ENCODE peak calls at places on chromosomes 3 and 15, in six cellular contexts. One of them, this sample, is unnamed.
A peak's percentile ranks its signal among the peaks of the same experiment; 100 is the strongest.

GRCh38 chr3:177199206-177199765 is 2.0 kb upstream of the TBL1XR1 start:
- DNase-seq in thoracic aorta: no peak
- DNase-seq in aorta: no peak
- DNase-seq in AG04449: no peak
- DNase-seq in NCI-H1105: no peak
- DNase-seq in transverse colon: no peak
- DNase-seq in this sample: no peak

GRCh38 chr3:122091602-122092006 is 36.4 kb downstream of the CD86 start:
- DNase-seq in AG04449: no peak
- DNase-seq in NCI-H1105: no peak
- DNase-seq in transverse colon: no peak
- DNase-seq in aorta: no peak
- DNase-seq in thoracic aorta: no peak
- DNase-seq in this sample: no peak

GRCh38 chr3:43958005-43958770 is 267.4 kb downstream of the ABHD5 start:
- DNase-seq in transverse colon: no peak
- DNase-seq in AG04449: no peak
- DNase-seq in NCI-H1105: no peak
- DNase-seq in aorta: no peak
- DNase-seq in thoracic aorta: no peak
- DNase-seq in this sample: no peak

GRCh38 chr3:121063628-121064027 is 155.6 kb downstream of the STXBP5L start:
- DNase-seq in aorta: no peak
- DNase-seq in transverse colon: no peak
- DNase-seq in AG04449: no peak
- DNase-seq in thoracic aorta: no peak
- DNase-seq in NCI-H1105: no peak
- DNase-seq in this sample: no peak

GRCh38 chr3:126522363-126522788 is 1.6 kb upstream of the CHST13 start:
- DNase-seq in NCI-H1105: peak; percentile 68
- DNase-seq in thoracic aorta: no peak
- DNase-seq in transverse colon: peak; percentile 54
- DNase-seq in aorta: peak; percentile 62
- DNase-seq in AG04449: no peak
- DNase-seq in this sample: no peak

GRCh38 chr15:56148099-56148498 is 95.6 kb downstream of the RFX7 start:
- DNase-seq in NCI-H1105: no peak
- DNase-seq in transverse colon: no peak
- DNase-seq in aorta: no peak
- DNase-seq in thoracic aorta: no peak
- DNase-seq in AG04449: no peak
- DNase-seq in this sample: no peak

GRCh38 chr3:12590096-12590495 is 33.2 kb downstream of the MKRN2 start:
- DNase-seq in AG04449: no peak
- DNase-seq in transverse colon: no peak
- DNase-seq in aorta: no peak
- DNase-seq in NCI-H1105: no peak
- DNase-seq in thoracic aorta: no peak
- DNase-seq in this sample: no peak

GRCh38 chr3:138118863-138119766 is 3.7 kb upstream of the DZIP1L start:
- DNase-seq in AG04449: peak; percentile 7
- DNase-seq in thoracic aorta: peak; percentile 31
- DNase-seq in transverse colon: peak; percentile 72
- DNase-seq in aorta: peak; percentile 79
- DNase-seq in NCI-H1105: peak; percentile 58
- DNase-seq in this sample: peak; percentile 77

GRCh38 chr3:176767385-176767784 is 429.9 kb downstream of the TBL1XR1 start:
- DNase-seq in aorta: peak; percentile 61
- DNase-seq in AG04449: peak; percentile 65
- DNase-seq in transverse colon: no peak
- DNase-seq in NCI-H1105: no peak
- DNase-seq in thoracic aorta: no peak
- DNase-seq in this sample: no peak

GRCh38 chr3:152050782-152051405 is 177.5 kb downstream of the SUCNR1 start:
- DNase-seq in thoracic aorta: no peak
- DNase-seq in AG04449: no peak
- DNase-seq in transverse colon: no peak
- DNase-seq in aorta: no peak
- DNase-seq in NCI-H1105: no peak
- DNase-seq in this sample: no peak

GRCh38 chr3:69696365-69696764 is 42.9 kb upstream of the MITF start:
- DNase-seq in aorta: no peak
- DNase-seq in transverse colon: no peak
- DNase-seq in thoracic aorta: no peak
- DNase-seq in NCI-H1105: no peak
- DNase-seq in AG04449: no peak
- DNase-seq in this sample: no peak

GRCh38 chr3:187777331-187778046 is 32.2 kb upstream of the BCL6 start:
- DNase-seq in aorta: no peak
- DNase-seq in NCI-H1105: no peak
- DNase-seq in thoracic aorta: no peak
- DNase-seq in transverse colon: no peak
- DNase-seq in AG04449: no peak
- DNase-seq in this sample: no peak

GRCh38 chr3:178485756-178486155 is 50.5 kb upstream of the KCNMB2 start:
- DNase-seq in transverse colon: no peak
- DNase-seq in aorta: no peak
- DNase-seq in NCI-H1105: no peak
- DNase-seq in AG04449: peak; percentile 9
- DNase-seq in thoracic aorta: no peak
- DNase-seq in this sample: no peak

GRCh38 chr3:34213481-34213880 is 415.1 kb downstream of the PDCD6IP start:
- DNase-seq in transverse colon: no peak
- DNase-seq in NCI-H1105: no peak
- DNase-seq in thoracic aorta: no peak
- DNase-seq in aorta: no peak
- DNase-seq in AG04449: no peak
- DNase-seq in this sample: no peak

GRCh38 chr3:139127101-139127500 is 82.4 kb upstream of the PRR23C start:
- DNase-seq in thoracic aorta: no peak
- DNase-seq in aorta: no peak
- DNase-seq in NCI-H1105: no peak
- DNase-seq in transverse colon: no peak
- DNase-seq in AG04449: no peak
- DNase-seq in this sample: no peak

GRCh38 chr3:82629937-82630336 is 868.5 kb upstream of the GBE1 start:
- DNase-seq in transverse colon: no peak
- DNase-seq in thoracic aorta: no peak
- DNase-seq in AG04449: no peak
- DNase-seq in NCI-H1105: no peak
- DNase-seq in aorta: no peak
- DNase-seq in this sample: no peak

GRCh38 chr15:59622289-59622688 is 10.7 kb downstream of the GCNT3 start:
- DNase-seq in transverse colon: peak; percentile 84
- DNase-seq in AG04449: no peak
- DNase-seq in aorta: peak; percentile 61
- DNase-seq in NCI-H1105: no peak
- DNase-seq in thoracic aorta: no peak
- DNase-seq in this sample: no peak

GRCh38 chr15:96410175-96411055 is 79.9 kb downstream of the NR2F2 start:
- DNase-seq in AG04449: no peak
- DNase-seq in aorta: no peak
- DNase-seq in thoracic aorta: no peak
- DNase-seq in NCI-H1105: no peak
- DNase-seq in transverse colon: no peak
- DNase-seq in this sample: no peak

GRCh38 chr3:142046320-142047020 is 102.9 kb downstream of the TFDP2 start:
- DNase-seq in aorta: no peak
- DNase-seq in transverse colon: no peak
- DNase-seq in thoracic aorta: no peak
- DNase-seq in NCI-H1105: no peak
- DNase-seq in AG04449: no peak
- DNase-seq in this sample: no peak

GRCh38 chr3:127043041-127043641 is 60.2 kb downstream of the PLXNA1 start:
- DNase-seq in AG04449: no peak
- DNase-seq in NCI-H1105: no peak
- DNase-seq in transverse colon: no peak
- DNase-seq in thoracic aorta: no peak
- DNase-seq in aorta: peak; percentile 66
- DNase-seq in this sample: peak; percentile 61

GRCh38 chr3:98968824-98969223 is 67.3 kb upstream of the DCBLD2 start:
- DNase-seq in thoracic aorta: no peak
- DNase-seq in AG04449: no peak
- DNase-seq in aorta: no peak
- DNase-seq in transverse colon: no peak
- DNase-seq in NCI-H1105: no peak
- DNase-seq in this sample: no peak

GRCh38 chr15:65612616-65612946 is 1.6 kb upstream of the INTS14 start:
- DNase-seq in thoracic aorta: no peak
- DNase-seq in NCI-H1105: no peak
- DNase-seq in aorta: no peak
- DNase-seq in AG04449: no peak
- DNase-seq in transverse colon: no peak
- DNase-seq in this sample: no peak

GRCh38 chr3:69240651-69241578 is 118.5 kb upstream of the LMOD3 start:
- DNase-seq in AG04449: no peak
- DNase-seq in NCI-H1105: no peak
- DNase-seq in transverse colon: no peak
- DNase-seq in aorta: no peak
- DNase-seq in thoracic aorta: no peak
- DNase-seq in this sample: peak; percentile 61

GRCh38 chr3:87833039-87833377 is 225.8 kb downstream of the CGGBP1 start:
- DNase-seq in transverse colon: no peak
- DNase-seq in aorta: no peak
- DNase-seq in thoracic aorta: no peak
- DNase-seq in AG04449: no peak
- DNase-seq in NCI-H1105: no peak
- DNase-seq in this sample: no peak

GRCh38 chr3:71492566-71492965 is 91.0 kb downstream of the FOXP1 start:
- DNase-seq in transverse colon: no peak
- DNase-seq in NCI-H1105: no peak
- DNase-seq in thoracic aorta: no peak
- DNase-seq in aorta: no peak
- DNase-seq in AG04449: no peak
- DNase-seq in this sample: no peak

GRCh38 chr3:190117995-190118394 is 2.7 kb downstream of the P3H2 start:
- DNase-seq in aorta: no peak
- DNase-seq in NCI-H1105: no peak
- DNase-seq in thoracic aorta: no peak
- DNase-seq in AG04449: no peak
- DNase-seq in transverse colon: no peak
- DNase-seq in this sample: no peak

GRCh38 chr3:57952208-57952631 is 56.0 kb upstream of the FLNB start:
- DNase-seq in AG04449: peak; percentile 88
- DNase-seq in thoracic aorta: peak; percentile 45
- DNase-seq in transverse colon: no peak
- DNase-seq in aorta: peak; percentile 84
- DNase-seq in NCI-H1105: no peak
- DNase-seq in this sample: no peak

GRCh38 chr3:71055602-71056001 is 527.9 kb downstream of the FOXP1 start:
- DNase-seq in transverse colon: no peak
- DNase-seq in AG04449: no peak
- DNase-seq in thoracic aorta: no peak
- DNase-seq in aorta: no peak
- DNase-seq in NCI-H1105: no peak
- DNase-seq in this sample: no peak

GRCh38 chr3:140972833-140973232 is 31.2 kb downstream of the SLC25A36 start:
- DNase-seq in thoracic aorta: no peak
- DNase-seq in transverse colon: no peak
- DNase-seq in NCI-H1105: no peak
- DNase-seq in aorta: no peak
- DNase-seq in AG04449: no peak
- DNase-seq in this sample: no peak

GRCh38 chr3:137263982-137264777 is 306.4 kb downstream of the IL20RB start:
- DNase-seq in aorta: peak; percentile 40
- DNase-seq in NCI-H1105: peak; percentile 99
- DNase-seq in transverse colon: peak; percentile 7
- DNase-seq in AG04449: no peak
- DNase-seq in thoracic aorta: no peak
- DNase-seq in this sample: no peak

GRCh38 chr3:82080261-82080660 is 318.8 kb upstream of the GBE1 start:
- DNase-seq in AG04449: no peak
- DNase-seq in aorta: no peak
- DNase-seq in transverse colon: no peak
- DNase-seq in thoracic aorta: no peak
- DNase-seq in NCI-H1105: no peak
- DNase-seq in this sample: no peak

GRCh38 chr3:171461087-171461917 is 1.1 kb upstream of the TNIK start:
- DNase-seq in transverse colon: peak; percentile 60
- DNase-seq in aorta: no peak
- DNase-seq in thoracic aorta: no peak
- DNase-seq in NCI-H1105: peak; percentile 69
- DNase-seq in AG04449: no peak
- DNase-seq in this sample: peak; percentile 59

GRCh38 chr3:168813261-168813660 is 717.5 kb upstream of the GOLIM4 start:
- DNase-seq in NCI-H1105: no peak
- DNase-seq in thoracic aorta: no peak
- DNase-seq in aorta: no peak
- DNase-seq in AG04449: no peak
- DNase-seq in transverse colon: no peak
- DNase-seq in this sample: no peak

GRCh38 chr3:62723636-62724217 is 151.5 kb downstream of the CADPS start:
- DNase-seq in AG04449: no peak
- DNase-seq in aorta: no peak
- DNase-seq in NCI-H1105: no peak
- DNase-seq in thoracic aorta: no peak
- DNase-seq in transverse colon: no peak
- DNase-seq in this sample: no peak

This sample was measured in upper lobe of left lung.